ENCODE peak calls at places on chromosomes 3 and 15, in seven cellular contexts. W is WTC11; V is activated T-helper 17 cell treated with anti-CD3 and anti-CD28 coated beads, Interleukin-2, amount 50 U/mL, for 72 hours; J is stimulated activated naive CD8-positive, alpha-beta T cell treated with anti-CD3 and anti-CD28 coated beads, Interleukin-15, Interleukin-2, amounts not matched to agents 100 U/mL and 50 U/mL, for 24 hours; L is psoas muscle; X is heart left ventricle; E is Right ventricle myocardium superior. U is an unnamed sample.

GRCh38 chr15:78438595-78439285 is 724 bp downstream of the IREB2 start:
- ATAC-seq in W (peak; percentile 9), V (peak; percentile 11), J (peak; percentile 32), L (no peak), X (no peak), E (peak; percentile 18), U (no peak)

GRCh38 chr3:181134873-181135272 is 145.3 kb upstream of the DNAJC19 start:
- ATAC-seq in W (no peak), V (peak; percentile 23), J (no peak), L (no peak), X (no peak), E (no peak), U (no peak)

GRCh38 chr3:192901435-192901834 is 16.2 kb downstream of the MB21D2 start:
- ATAC-seq in W (no peak), V (no peak), J (no peak), L (no peak), X (no peak), E (no peak), U (no peak)

GRCh38 chr3:176041812-176042211 is 1155.5 kb downstream of the TBL1XR1 start:
- ATAC-seq in W (no peak), V (no peak), J (no peak), L (no peak), X (no peak), E (no peak), U (no peak)

GRCh38 chr3:177498037-177498857 is 301.0 kb upstream of the TBL1XR1 start:
- ATAC-seq in W (no peak), V (no peak), J (no peak), L (no peak), X (no peak), E (no peak), U (peak; percentile 19)

GRCh38 chr3:121362035-121362734 is 183.6 kb downstream of the POLQ start:
- ATAC-seq in W (no peak), V (no peak), J (no peak), L (peak; percentile 39), X (peak; percentile 93), E (no peak), U (no peak)

GRCh38 chr3:47741925-47742324 is 39.8 kb downstream of the SMARCC1 start:
- ATAC-seq in W (no peak), V (no peak), J (no peak), L (no peak), X (no peak), E (no peak), U (no peak)

GRCh38 chr15:40443846-40444245 is 3.1 kb downstream of the BAHD1 start:
- ATAC-seq in W (no peak), V (no peak), J (no peak), L (no peak), X (no peak), E (no peak), U (no peak)

GRCh38 chr15:66721020-66721419 is 19.0 kb downstream of the SMAD6 start:
- ATAC-seq in W (no peak), V (no peak), J (no peak), L (no peak), X (no peak), E (no peak), U (no peak)

GRCh38 chr3:188256764-188257163 is 102.8 kb downstream of the LPP start:
- ATAC-seq in W (no peak), V (no peak), J (no peak), L (no peak), X (no peak), E (no peak), U (no peak)

GRCh38 chr3:11603628-11604027 is 40.1 kb downstream of the VGLL4 start:
- ATAC-seq in W (no peak), V (no peak), J (no peak), L (no peak), X (peak; percentile 35), E (peak; percentile 19), U (peak; percentile 62)

GRCh38 chr3:69085543-69086132 is 901 bp downstream of the ARL6IP5 start:
- ATAC-seq in W (peak; percentile 6), V (no peak), J (no peak), L (peak; percentile 19), X (peak; percentile 24), E (peak; percentile 33), U (no peak)